ENCODE peak calls at places on chromosomes 13 and 19, in six cellular contexts. R is activated CD4-positive, alpha-beta T cell treated with anti-CD3 and anti-CD28 coated beads for 4 hours; X is amygdala; B is NCI-H748 treated with DMSO at 0.1 percent for 48 hours; G is stimulated activated CD8-positive, alpha-beta memory T cell treated with anti-CD3 and anti-CD28 coated beads, Interleukin-7, amount 100 ng/mL, for 4 hours; J is B cell. M is an unnamed sample.

GRCh38 chr13:65454403-65454802 is 1775.7 kb downstream of the PCDH9 start:
- DNase-seq in J (no peak), G (no peak), B (no peak), R (no peak), X (no peak), M (no peak)

GRCh38 chr19:532578-533484 is 1.3 kb downstream of the CDC34 start:
- DNase-seq in X (peak), G (no peak), R (peak), B (peak), J (no peak), M (peak)

GRCh38 chr19:1254081-1254527 is 5.7 kb downstream of the MIDN start:
- DNase-seq in J (no peak), X (no peak), B (no peak), G (no peak), R (no peak), M (no peak)

GRCh38 chr19:10625003-10625761 is at the start of gene SLC44A2:
- DNase-seq in X (peak), J (no peak), B (peak), R (no peak), G (no peak), M (peak)

GRCh38 chr13:25529425-25529824 is 157.7 kb downstream of the ATP8A2 start:
- DNase-seq in X (no peak), J (no peak), G (no peak), R (no peak), B (no peak), M (no peak)

GRCh38 chr19:33350538-33351309 is 22.8 kb upstream of the CEBPG start:
- DNase-seq in R (no peak), B (no peak), G (no peak), J (no peak), X (no peak), M (no peak)

GRCh38 chr13:80386001-80386400 is 45.1 kb upstream of the SPRY2 start:
- DNase-seq in J (no peak), B (no peak), G (no peak), R (no peak), X (no peak), M (no peak)

GRCh38 chr13:101942535-101943157 is 459.2 kb downstream of the FGF14 start:
- DNase-seq in J (no peak), R (no peak), X (no peak), G (no peak), B (no peak), M (no peak)

GRCh38 chr19:45391871-45392665 is 12.8 kb downstream of the PPP1R13L start:
- DNase-seq in B (no peak), R (no peak), G (no peak), J (no peak), X (no peak), M (no peak)

GRCh38 chr19:4304509-4305252 is at the start of gene FSD1:
- DNase-seq in B (no peak), X (no peak), J (no peak), R (peak), G (no peak), M (no peak)

GRCh38 chr19:38678217-38678890 is 30.9 kb downstream of the ACTN4 start:
- DNase-seq in G (no peak), X (no peak), B (no peak), J (no peak), R (no peak), M (no peak)

GRCh38 chr19:14146789-14147216 is 10.4 kb upstream of the ASF1B start:
- DNase-seq in G (no peak), B (no peak), J (no peak), R (no peak), X (no peak), M (peak)

GRCh38 chr13:89687066-89687465 is 1660.4 kb upstream of the MIR17HG start:
- DNase-seq in R (no peak), B (no peak), X (no peak), J (no peak), G (no peak), M (no peak)

M was measured in amniotic epithelial cell.